ENCODE peak calls at places on chromosome 12, in six cellular contexts. P, M, O, R, S and V are unnamed samples.

GRCh38 chr12:119055977-119056376 is 74.6 kb downstream of the SRRM4 start:
- DNase-seq in P (no peak), M (no peak), O (no peak), R (no peak), S (no peak), V (no peak)

GRCh38 chr12:105920161-105920684 is 218.5 kb downstream of the NUAK1 start:
- DNase-seq in P (no peak), M (peak), O (no peak), R (no peak), S (no peak), V (peak)

GRCh38 chr12:124188561-124189405 is 106.1 kb upstream of the RFLNA start:
- DNase-seq in P (peak), M (peak), O (no peak), R (no peak), S (no peak), V (no peak)

GRCh38 chr12:50964432-50964831 is 12.1 kb downstream of the HIGD1C start:
- DNase-seq in P (no peak), M (no peak), O (no peak), R (no peak), S (no peak), V (no peak)

GRCh38 chr12:112988224-112988623 is 9.9 kb downstream of the OAS2 start:
- DNase-seq in P (no peak), M (no peak), O (no peak), R (no peak), S (no peak), V (no peak)

GRCh38 chr12:89980236-89980635 is 271.6 kb upstream of the ATP2B1 start:
- DNase-seq in P (no peak), M (no peak), O (peak), R (peak), S (no peak), V (no peak)

GRCh38 chr12:6316921-6317692 is 6.6 kb downstream of the PLEKHG6 start:
- DNase-seq in P (no peak), M (no peak), O (no peak), R (no peak), S (no peak), V (no peak)

GRCh38 chr12:98645572-98646067 is 530 bp downstream of the APAF1 start:
- DNase-seq in P (peak), M (no peak), O (peak), R (peak), S (no peak), V (no peak)

GRCh38 chr12:50751921-50752721 is 11.8 kb upstream of the ATF1 start:
- DNase-seq in P (no peak), M (peak), O (no peak), R (no peak), S (no peak), V (peak)

GRCh38 chr12:48980953-48981756 is 3.0 kb downstream of the WNT1 start:
- DNase-seq in P (peak), M (no peak), O (no peak), R (no peak), S (no peak), V (no peak)

GRCh38 chr12:120490833-120491512 is 4.9 kb upstream of the DYNLL1 start:
- DNase-seq in P (no peak), M (no peak), O (no peak), R (no peak), S (no peak), V (peak)

GRCh38 chr12:125512541-125513298 is 447.5 kb downstream of the AACS start:
- DNase-seq in P (no peak), M (no peak), O (no peak), R (no peak), S (no peak), V (no peak)

GRCh38 chr12:89245090-89245489 is 107.2 kb downstream of the DUSP6 start:
- DNase-seq in P (no peak), M (peak), O (peak), R (peak), S (no peak), V (no peak)

GRCh38 chr12:102849722-102850447 is 67.2 kb downstream of the PAH start:
- DNase-seq in P (no peak), M (no peak), O (no peak), R (no peak), S (no peak), V (no peak)

GRCh38 chr12:123024819-123025391 is 44.4 kb downstream of the ARL6IP4 start:
- DNase-seq in P (no peak), M (peak), O (no peak), R (peak), S (no peak), V (no peak)

GRCh38 chr12:66013224-66013623 is 117.3 kb downstream of the LLPH start:
- DNase-seq in P (no peak), M (no peak), O (no peak), R (no peak), S (no peak), V (no peak)

GRCh38 chr12:63420206-63420644 is 248.1 kb downstream of the DPY19L2 start:
- DNase-seq in P (peak), M (peak), O (peak), R (peak), S (peak), V (no peak)

GRCh38 chr12:60112063-60112462 is 516.2 kb downstream of the SLC16A7 start:
- DNase-seq in P (no peak), M (no peak), O (no peak), R (no peak), S (no peak), V (no peak)

GRCh38 chr12:100608776-100609175 is 35.3 kb downstream of the GAS2L3 start:
- DNase-seq in P (no peak), M (no peak), O (no peak), R (no peak), S (no peak), V (peak)

GRCh38 chr12:80837342-80837978 is 100.3 kb downstream of the LIN7A start:
- DNase-seq in P (peak), M (peak), O (peak), R (peak), S (no peak), V (peak)

GRCh38 chr12:64478661-64479060 is 26.7 kb downstream of the TBK1 start:
- DNase-seq in P (no peak), M (no peak), O (no peak), R (no peak), S (no peak), V (no peak)

GRCh38 chr12:81797100-81797499 is 38.0 kb upstream of the PPFIA2 start:
- DNase-seq in P (no peak), M (no peak), O (no peak), R (peak), S (no peak), V (no peak)

GRCh38 chr12:10027311-10028099 is 3.0 kb upstream of the CLEC9A start:
- DNase-seq in P (no peak), M (peak), O (peak), R (peak), S (no peak), V (no peak)

GRCh38 chr12:101642115-101643067 is 47.6 kb downstream of the MYBPC1 start:
- DNase-seq in P (no peak), M (no peak), O (no peak), R (no peak), S (no peak), V (no peak)

GRCh38 chr12:117129391-117129790 is 30.2 kb upstream of the TESC start:
- DNase-seq in P (no peak), M (no peak), O (no peak), R (no peak), S (no peak), V (no peak)

GRCh38 chr12:125065021-125065752 is at the start of gene AACS:
- DNase-seq in P (peak), M (peak), O (peak), R (peak), S (peak), V (peak)

GRCh38 chr12:11901687-11902524 is 168.8 kb upstream of the BCL2L14 start:
- DNase-seq in P (no peak), M (no peak), O (no peak), R (no peak), S (no peak), V (no peak)

GRCh38 chr12:47085815-47086252 is 6.1 kb upstream of the AMIGO2 start:
- DNase-seq in P (no peak), M (peak), O (peak), R (peak), S (no peak), V (no peak)

GRCh38 chr12:47870175-47870781 is 34.5 kb downstream of the VDR start:
- DNase-seq in P (peak), M (no peak), O (peak), R (peak), S (peak), V (no peak)

GRCh38 chr12:53044052-53044581 is 5.7 kb upstream of the TNS2 start:
- DNase-seq in P (no peak), M (no peak), O (no peak), R (no peak), S (no peak), V (peak)

GRCh38 chr12:116123511-116124258 is 153.8 kb downstream of the MED13L start:
- DNase-seq in P (peak), M (peak), O (peak), R (peak), S (no peak), V (peak)

GRCh38 chr12:42498549-42499247 is 90.8 kb downstream of the PRICKLE1 start:
- DNase-seq in P (no peak), M (peak), O (no peak), R (no peak), S (no peak), V (no peak)

GRCh38 chr12:27426743-27427142 is 19.8 kb upstream of the SMCO2 start:
- DNase-seq in P (no peak), M (no peak), O (no peak), R (no peak), S (no peak), V (no peak)

GRCh38 chr12:105485321-105485910 is 154.9 kb downstream of the C12orf75 start:
- DNase-seq in P (no peak), M (peak), O (no peak), R (peak), S (no peak), V (no peak)